ENCODE peak calls at places on chromosomes 11 and 22, in ten cellular contexts. U, Z, Q, B, V, K, G, R, O and E are unnamed samples. For H3K9me3, the result is how much of the 10 kb centered on the place peaks cover.

GRCh38 chr11:122523841-122524531 is 131.5 kb upstream of the UBASH3B start:
- DNase-seq in Q (peak), O (no peak), B (no peak), R (no peak), Z (no peak), K (no peak), U (peak), V (no peak), G (no peak), E (no peak)

GRCh38 chr11:122038543-122038942 is 77.5 kb downstream of the BLID start:
- DNase-seq in B (no peak), U (peak), K (no peak), R (no peak), G (no peak), O (no peak), Z (peak), V (no peak), Q (no peak), E (peak)

GRCh38 chr11:125069796-125070195 is 6.7 kb downstream of the SLC37A2 start:
- DNase-seq in Z (peak), O (no peak), U (no peak), R (no peak), V (no peak), Q (no peak), K (no peak), G (no peak), B (no peak), E (peak)

GRCh38 chr11:65423516-65424199 is 1.1 kb downstream of the NEAT1 start:
- DNase-seq in U (peak), Q (peak), B (peak), G (peak), V (peak), R (no peak), Z (peak), K (no peak), O (peak), E (no peak)

GRCh38 chr11:64131657-64132387 is 34.1 kb downstream of the MACROD1 start:
- DNase-seq in G (no peak), B (no peak), K (no peak), O (no peak), R (no peak), U (no peak), Z (no peak), V (no peak), Q (no peak), E (no peak)

GRCh38 chr11:74506823-74507222 is 13.3 kb upstream of the LIPT2 start:
- DNase-seq in U (no peak), V (no peak), Z (no peak), R (no peak), O (no peak), Q (no peak), G (no peak), K (no peak), B (no peak), E (no peak)

GRCh38 chr11:37689951-37690350 is 1091.9 kb upstream of the RAG2 start:
- DNase-seq in G (no peak), R (no peak), U (peak), B (no peak), K (no peak), V (no peak), Q (no peak), O (no peak), Z (no peak), E (no peak)

GRCh38 chr11:117554601-117555333 is 227.1 kb downstream of the CEP164 start:
- DNase-seq in Q (no peak), G (no peak), K (no peak), O (peak), B (no peak), R (no peak), Z (peak), V (peak), U (no peak), E (no peak)

DNA sequence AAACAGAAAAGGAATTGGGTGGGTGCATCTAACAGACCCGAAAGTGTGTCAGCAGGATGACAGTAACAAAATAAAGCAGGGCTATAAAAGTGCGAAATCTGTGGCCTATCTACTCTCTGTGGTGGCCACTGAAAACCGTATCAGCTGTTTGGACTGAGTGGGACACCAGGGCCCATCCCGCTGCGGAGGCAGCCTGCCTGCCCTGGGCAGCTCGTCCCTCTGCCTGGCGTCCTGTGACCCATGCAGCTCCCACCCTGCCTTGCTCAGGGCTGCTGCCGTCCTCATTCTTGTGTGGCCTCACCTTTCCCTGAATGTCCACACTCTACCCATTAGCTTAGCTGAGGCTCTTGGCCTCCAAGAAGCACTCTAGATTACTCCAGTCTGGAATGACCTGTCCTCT is 30.4 kb downstream of the CARS1 start:
- DNase-seq in U (no peak), Z (no peak), O (no peak), K (no peak), G (no peak), Q (peak), R (no peak), B (no peak), V (no peak), E (no peak)
- H3K9me3 ChIP-seq in U (under half), Z (under half), O (under half), K (under half), G (under half), Q (under half), R (under half), B (under half), V (under half), E (under half)

DNA sequence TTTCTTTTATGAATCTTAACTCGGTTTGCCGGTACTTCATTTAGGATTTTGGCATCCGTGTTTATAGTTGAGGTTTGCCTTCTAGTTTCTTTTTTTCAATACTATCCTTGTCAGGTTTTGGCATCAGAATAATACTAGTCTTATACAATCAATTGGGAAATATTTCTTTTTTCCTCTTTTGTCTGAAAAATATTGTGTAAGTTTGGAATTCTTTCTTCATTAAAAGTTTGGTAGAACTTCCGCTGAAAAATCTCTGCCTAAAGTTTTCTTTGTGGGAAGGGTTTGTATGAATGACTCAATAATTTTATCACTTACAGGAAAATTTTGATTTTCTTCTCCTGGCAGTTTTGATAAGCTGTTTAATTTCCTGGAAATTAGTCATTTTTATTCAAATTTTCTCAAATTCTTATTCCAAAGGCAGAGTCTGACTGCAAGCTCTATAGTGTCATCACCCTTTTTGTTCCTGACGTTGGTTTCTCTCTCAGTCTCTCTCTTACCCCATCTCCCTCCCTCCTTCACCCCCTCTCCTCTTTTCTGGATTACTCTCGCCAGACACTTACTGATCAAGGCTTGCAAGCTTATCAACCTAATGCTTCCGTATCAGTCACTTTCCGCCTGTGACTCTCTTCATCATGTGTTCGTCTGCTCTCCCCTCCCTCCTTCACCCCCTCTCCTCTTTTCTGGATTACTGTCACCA is 555.7 kb downstream of the TBC1D22A start:
- DNase-seq in B (no peak), V (no peak), Z (no peak), O (no peak), G (no peak), U (no peak), K (no peak), Q (no peak), R (no peak), E (no peak)
- H3K9me3 ChIP-seq in B (under half), V (under half), Z (under half), O (under half), G (under half), U (under half), K (under half), Q (under half), R (under half), E (under half)

GRCh38 chr22:35663371-35663770 is 15.1 kb downstream of the APOL6 start:
- DNase-seq in U (no peak), Z (no peak), O (no peak), Q (no peak), R (no peak), K (no peak), B (no peak), V (no peak), G (no peak), E (no peak)

GRCh38 chr22:35661377-35661937 is 13.2 kb downstream of the APOL6 start:
- DNase-seq in V (no peak), Q (no peak), G (no peak), B (no peak), K (no peak), U (peak), O (no peak), R (no peak), Z (no peak), E (no peak)

DNA sequence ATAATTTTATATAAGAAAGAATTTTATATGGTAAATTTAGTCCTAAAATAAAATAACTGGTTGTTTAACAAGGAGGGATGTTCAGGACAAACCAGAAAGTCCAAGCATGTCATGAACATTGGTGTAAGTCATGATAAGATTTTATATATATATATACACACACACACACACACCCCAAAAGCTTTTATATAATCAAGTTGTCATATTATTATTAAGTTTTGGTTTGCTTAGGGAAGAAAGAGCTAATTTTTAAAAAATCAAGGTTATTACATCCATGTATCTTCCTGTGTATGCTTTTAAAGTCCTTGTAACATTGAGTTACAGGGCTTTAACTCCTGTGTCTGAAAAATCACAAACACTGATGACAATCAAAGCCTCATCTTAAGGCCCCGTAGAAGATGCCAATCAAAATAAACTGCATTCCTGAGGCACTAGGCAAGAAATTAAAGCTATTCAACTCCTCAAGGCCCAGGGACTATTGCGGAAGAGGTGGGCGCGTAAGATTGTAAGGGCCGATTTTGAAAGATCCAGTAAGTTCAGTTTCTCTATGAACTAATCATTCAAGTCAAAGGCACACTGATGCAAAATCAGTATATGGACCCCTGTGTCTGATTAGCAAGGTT is 16.8 kb downstream of the APOL6 start:
- DNase-seq in G (no peak), Z (no peak), K (no peak), R (no peak), V (no peak), O (no peak), Q (no peak), B (no peak), U (no peak), E (no peak)
- H3K9me3 ChIP-seq in G (under half), Z (under half), K (under half), R (under half), V (under half), O (under half), Q (under half), B (under half), U (under half), E (under half)

DNA sequence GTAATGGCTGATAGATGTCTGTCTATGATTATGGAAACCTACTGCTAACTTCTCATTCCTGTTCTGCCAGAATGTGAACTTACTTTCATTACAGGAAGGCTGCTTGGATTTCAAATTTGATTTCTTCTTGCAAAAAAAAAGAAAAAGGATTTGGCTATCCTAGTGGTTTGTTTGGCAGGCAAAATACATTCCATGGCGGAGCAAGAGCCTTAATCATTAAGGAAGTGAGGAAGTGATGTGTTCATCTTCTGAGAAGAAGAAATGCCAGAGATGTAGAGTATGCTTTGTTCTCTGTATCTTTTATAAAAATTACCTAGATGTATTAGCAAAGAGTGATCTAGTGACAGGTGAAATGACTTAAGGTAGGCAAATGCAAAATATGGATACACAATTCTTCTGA is 356.3 kb downstream of the SOX6 start:
- DNase-seq in G (no peak), K (no peak), V (no peak), U (peak), Q (no peak), Z (no peak), R (no peak), B (no peak), O (no peak), E (peak)
- H3K9me3 ChIP-seq in G (under half), K (under half), V (under half), U (under half), Q (under half), Z (under half), R (under half), B (under half), O (under half), E (under half)

GRCh38 chr11:98453378-98453777 is 567.4 kb upstream of the CNTN5 start:
- DNase-seq in V (no peak), G (no peak), Q (no peak), U (no peak), O (no peak), B (no peak), Z (no peak), K (no peak), R (no peak), E (no peak)

GRCh38 chr11:98455500-98456186 is 565.1 kb upstream of the CNTN5 start:
- DNase-seq in V (no peak), R (no peak), Q (no peak), O (no peak), G (no peak), Z (peak), B (no peak), U (no peak), K (no peak), E (no peak)

GRCh38 chr11:98456281-98456680 is 564.5 kb upstream of the CNTN5 start:
- DNase-seq in G (no peak), U (no peak), O (no peak), V (no peak), Q (no peak), K (no peak), B (no peak), R (no peak), Z (no peak), E (no peak)
- H3K9me3 ChIP-seq in G (under half), U (under half), O (under half), V (under half), Q (under half), K (under half), B (under half), R (under half), Z (under half), E (under half)

GRCh38 chr22:47929073-47929472 is 1166.6 kb downstream of the TBC1D22A start:
- DNase-seq in Z (no peak), K (no peak), V (no peak), B (no peak), O (no peak), U (no peak), G (no peak), Q (no peak), R (no peak), E (no peak)

GRCh38 chr22:47933226-47933625 is 1170.8 kb downstream of the TBC1D22A start:
- DNase-seq in K (no peak), Q (no peak), G (no peak), U (no peak), B (no peak), V (no peak), R (no peak), Z (no peak), O (no peak), E (no peak)

GRCh38 chr22:47927811-47928210 is 1165.4 kb downstream of the TBC1D22A start:
- DNase-seq in V (no peak), K (no peak), U (no peak), Q (no peak), Z (no peak), B (no peak), R (no peak), O (no peak), G (no peak), E (no peak)

GRCh38 chr22:47928626-47929025 is 1166.2 kb downstream of the TBC1D22A start:
- DNase-seq in G (no peak), O (no peak), Z (no peak), B (no peak), K (no peak), Q (no peak), V (no peak), U (no peak), R (no peak), E (no peak)

DNA sequence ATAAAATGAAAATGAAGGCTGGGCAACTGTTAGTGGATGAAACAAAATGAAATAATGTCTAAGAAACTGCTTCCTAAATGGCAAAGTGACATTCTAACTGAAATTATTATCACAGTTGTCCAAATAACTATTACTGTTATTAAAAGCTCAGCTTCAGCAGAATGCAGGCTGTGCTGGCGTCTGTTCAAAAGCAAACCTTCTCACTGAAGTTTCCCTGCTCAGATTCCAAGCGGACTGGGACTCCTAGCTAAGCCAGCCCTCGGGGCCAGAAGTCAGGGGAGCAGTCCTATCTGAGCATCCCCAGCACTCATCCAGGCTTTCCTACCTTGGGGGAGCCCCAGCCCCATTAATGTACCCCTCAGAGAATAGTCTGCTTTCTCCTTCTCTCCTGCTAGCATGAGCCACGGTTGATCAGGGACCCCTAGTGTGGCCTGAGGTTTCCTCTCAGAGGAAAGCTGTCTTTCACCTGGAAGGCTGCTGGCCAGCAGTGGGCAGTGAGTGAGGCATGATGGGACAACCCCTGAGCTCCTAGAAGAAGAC is 1167.3 kb downstream of the TBC1D22A start:
- DNase-seq in V (no peak), B (no peak), Z (no peak), Q (no peak), G (no peak), O (no peak), U (no peak), K (no peak), R (no peak), E (no peak)
- H3K9me3 ChIP-seq in V (under half), B (under half), Z (under half), Q (under half), G (under half), O (under half), U (under half), K (under half), R (under half), E (under half)

GRCh38 chr11:40444151-40444550 is 1015.3 kb downstream of the LRRC4C start:
- DNase-seq in Z (no peak), U (no peak), K (no peak), R (no peak), G (no peak), B (no peak), O (no peak), Q (no peak), V (no peak), E (no peak)

GRCh38 chr11:40445391-40445790 is 1014.1 kb downstream of the LRRC4C start:
- DNase-seq in R (no peak), U (peak), K (no peak), G (no peak), O (no peak), V (no peak), Q (no peak), Z (no peak), B (no peak), E (peak)
- H3K9me3 ChIP-seq in R (under half), U (under half), K (under half), G (under half), O (under half), V (under half), Q (under half), Z (under half), B (under half), E (under half)

GRCh38 chr11:58771458-58771855 is 39.7 kb upstream of the GLYAT start:
- DNase-seq in G (no peak), V (no peak), Q (no peak), U (no peak), B (no peak), R (no peak), K (no peak), Z (peak), O (no peak), E (peak)

GRCh38 chr11:58769308-58769707 is 37.6 kb upstream of the GLYAT start:
- DNase-seq in B (no peak), K (no peak), Q (no peak), Z (no peak), R (no peak), O (no peak), G (no peak), U (no peak), V (no peak), E (no peak)

GRCh38 chr11:58768137-58768536 is 36.4 kb upstream of the GLYAT start:
- DNase-seq in V (no peak), B (no peak), U (no peak), O (no peak), Q (no peak), Z (no peak), R (no peak), G (no peak), K (no peak), E (no peak)

GRCh38 chr11:58770627-58771457 is 39.1 kb upstream of the GLYAT start:
- DNase-seq in R (no peak), B (no peak), K (no peak), Z (peak), V (no peak), Q (no peak), G (no peak), U (peak), O (no peak), E (peak)

GRCh38 chr11:58770166-58770565 is 38.4 kb upstream of the GLYAT start:
- DNase-seq in O (no peak), Q (no peak), R (no peak), K (no peak), U (no peak), V (no peak), B (no peak), G (no peak), Z (no peak), E (no peak)
- H3K9me3 ChIP-seq in O (under half), Q (under half), R (under half), K (under half), U (under half), V (under half), B (under half), G (under half), Z (under half), E (under half)

GRCh38 chr11:31809857-31810778 is 1.0 kb downstream of the PAX6 start:
- DNase-seq in G (no peak), R (peak), Z (peak), Q (peak), B (no peak), V (peak), U (peak), K (no peak), O (no peak), E (peak)
- H3K9me3 ChIP-seq in G (under half), R (under half), Z (under half), Q (under half), B (under half), V (under half), U (under half), K (under half), O (under half), E (under half)

DNA sequence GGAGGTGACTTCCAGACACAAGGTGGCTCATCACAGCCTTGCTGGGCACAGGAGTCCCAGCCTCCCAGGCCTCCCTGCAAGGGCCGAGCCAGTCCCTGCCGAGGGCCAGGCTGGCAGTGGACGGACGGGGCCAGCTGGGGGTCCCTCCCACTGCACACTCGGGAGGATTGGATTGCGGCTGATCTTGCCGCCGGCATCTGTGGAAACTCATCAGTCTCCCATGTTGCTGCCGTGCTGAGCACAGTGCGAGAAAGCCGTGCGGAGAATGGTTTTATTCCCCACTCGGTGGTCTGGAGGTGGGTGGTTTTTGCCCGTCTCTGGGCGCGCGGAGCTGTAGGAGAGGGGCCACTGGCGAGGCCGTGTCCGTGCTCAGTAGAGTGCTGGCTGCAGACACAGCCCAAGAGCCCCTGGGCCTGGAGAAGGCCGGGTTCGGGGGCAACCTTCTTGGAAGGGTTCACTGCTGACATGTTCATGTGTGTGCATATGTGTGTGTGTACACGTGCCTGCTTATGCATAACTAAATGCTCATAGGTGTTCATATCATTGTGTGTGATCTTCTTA is 1246.4 kb downstream of the BRD1 start:
- DNase-seq in O (peak), Q (peak), B (no peak), G (no peak), Z (no peak), U (no peak), R (no peak), K (no peak), V (no peak), E (no peak)
- H3K9me3 ChIP-seq in O (under half), Q (under half), B (under half), G (under half), Z (under half), U (under half), R (under half), K (under half), V (under half), E (under half)